ENCODE peak calls at places on chromosomes 12 and 14, in ten cellular contexts. One of them, this sample, is unnamed.

GRCh38 chr14:76929927-76930326 is 98.6 kb downstream of the IRF2BPL start:
- DNase-seq in LHCN-M2: no peak
- DNase-seq in uterus: no peak
- DNase-seq in activated T-cell treated with anti-CD3 and anti-CD28 coated beads, Interleukin-2, amount 50 U/mL, for 24 hours: peak
- DNase-seq in esophagus squamous epithelium: no peak
- DNase-seq in RKO: no peak
- DNase-seq in nucleus accumbens: no peak
- DNase-seq in ACHN: no peak
- DNase-seq in BJ: no peak
- DNase-seq in neural crest cell: no peak
- DNase-seq in this sample: peak

GRCh38 chr12:104703372-104703771 is 246.6 kb downstream of the CHST11 start:
- DNase-seq in LHCN-M2: no peak
- DNase-seq in uterus: no peak
- DNase-seq in activated T-cell treated with anti-CD3 and anti-CD28 coated beads, Interleukin-2, amount 50 U/mL, for 24 hours: no peak
- DNase-seq in esophagus squamous epithelium: no peak
- DNase-seq in RKO: no peak
- DNase-seq in nucleus accumbens: no peak
- DNase-seq in ACHN: no peak
- DNase-seq in BJ: no peak
- DNase-seq in neural crest cell: no peak
- DNase-seq in this sample: no peak

GRCh38 chr14:92914087-92914656 is 8.8 kb upstream of the CHGA start:
- DNase-seq in LHCN-M2: peak
- DNase-seq in uterus: no peak
- DNase-seq in activated T-cell treated with anti-CD3 and anti-CD28 coated beads, Interleukin-2, amount 50 U/mL, for 24 hours: peak
- DNase-seq in esophagus squamous epithelium: no peak
- DNase-seq in RKO: peak
- DNase-seq in nucleus accumbens: no peak
- DNase-seq in ACHN: peak
- DNase-seq in BJ: no peak
- DNase-seq in neural crest cell: peak
- DNase-seq in this sample: no peak

GRCh38 chr12:117208206-117208605 is 17.9 kb upstream of the FBXO21 start:
- DNase-seq in LHCN-M2: no peak
- DNase-seq in uterus: no peak
- DNase-seq in activated T-cell treated with anti-CD3 and anti-CD28 coated beads, Interleukin-2, amount 50 U/mL, for 24 hours: no peak
- DNase-seq in esophagus squamous epithelium: no peak
- DNase-seq in RKO: no peak
- DNase-seq in nucleus accumbens: no peak
- DNase-seq in ACHN: no peak
- DNase-seq in BJ: no peak
- DNase-seq in neural crest cell: no peak
- DNase-seq in this sample: no peak

GRCh38 chr12:6684609-6685008 is 4.6 kb downstream of the ZNF384 start:
- DNase-seq in LHCN-M2: peak
- DNase-seq in uterus: no peak
- DNase-seq in activated T-cell treated with anti-CD3 and anti-CD28 coated beads, Interleukin-2, amount 50 U/mL, for 24 hours: no peak
- DNase-seq in esophagus squamous epithelium: no peak
- DNase-seq in RKO: peak
- DNase-seq in nucleus accumbens: no peak
- DNase-seq in ACHN: peak
- DNase-seq in BJ: no peak
- DNase-seq in neural crest cell: peak
- DNase-seq in this sample: no peak

GRCh38 chr12:80170915-80171314 is 71.6 kb downstream of the OTOGL start:
- DNase-seq in LHCN-M2: peak
- DNase-seq in uterus: no peak
- DNase-seq in activated T-cell treated with anti-CD3 and anti-CD28 coated beads, Interleukin-2, amount 50 U/mL, for 24 hours: no peak
- DNase-seq in esophagus squamous epithelium: no peak
- DNase-seq in RKO: no peak
- DNase-seq in nucleus accumbens: no peak
- DNase-seq in ACHN: no peak
- DNase-seq in BJ: no peak
- DNase-seq in neural crest cell: no peak
- DNase-seq in this sample: no peak

GRCh38 chr14:28754209-28754985 is 12.2 kb upstream of the FOXG1 start:
- DNase-seq in LHCN-M2: peak
- DNase-seq in uterus: no peak
- DNase-seq in activated T-cell treated with anti-CD3 and anti-CD28 coated beads, Interleukin-2, amount 50 U/mL, for 24 hours: no peak
- DNase-seq in esophagus squamous epithelium: no peak
- DNase-seq in RKO: peak
- DNase-seq in nucleus accumbens: peak
- DNase-seq in ACHN: peak
- DNase-seq in BJ: no peak
- DNase-seq in neural crest cell: no peak
- DNase-seq in this sample: no peak

GRCh38 chr12:78088391-78088832 is 257.7 kb downstream of the NAV3 start:
- DNase-seq in LHCN-M2: peak
- DNase-seq in uterus: no peak
- DNase-seq in activated T-cell treated with anti-CD3 and anti-CD28 coated beads, Interleukin-2, amount 50 U/mL, for 24 hours: no peak
- DNase-seq in esophagus squamous epithelium: no peak
- DNase-seq in RKO: no peak
- DNase-seq in nucleus accumbens: no peak
- DNase-seq in ACHN: peak
- DNase-seq in BJ: no peak
- DNase-seq in neural crest cell: no peak
- DNase-seq in this sample: no peak

GRCh38 chr14:68232643-68233055 is 413.1 kb downstream of the RAD51B start:
- DNase-seq in LHCN-M2: peak
- DNase-seq in uterus: peak
- DNase-seq in activated T-cell treated with anti-CD3 and anti-CD28 coated beads, Interleukin-2, amount 50 U/mL, for 24 hours: no peak
- DNase-seq in esophagus squamous epithelium: no peak
- DNase-seq in RKO: peak
- DNase-seq in nucleus accumbens: no peak
- DNase-seq in ACHN: peak
- DNase-seq in BJ: peak
- DNase-seq in neural crest cell: no peak
- DNase-seq in this sample: no peak

GRCh38 chr12:112837629-112838191 is 46.2 kb downstream of the RPH3A start:
- DNase-seq in LHCN-M2: peak
- DNase-seq in uterus: no peak
- DNase-seq in activated T-cell treated with anti-CD3 and anti-CD28 coated beads, Interleukin-2, amount 50 U/mL, for 24 hours: no peak
- DNase-seq in esophagus squamous epithelium: no peak
- DNase-seq in RKO: peak
- DNase-seq in nucleus accumbens: no peak
- DNase-seq in ACHN: peak
- DNase-seq in BJ: no peak
- DNase-seq in neural crest cell: no peak
- DNase-seq in this sample: no peak

GRCh38 chr12:113727651-113728061 is 238.5 kb downstream of the RBM19 start:
- DNase-seq in LHCN-M2: peak
- DNase-seq in uterus: no peak
- DNase-seq in activated T-cell treated with anti-CD3 and anti-CD28 coated beads, Interleukin-2, amount 50 U/mL, for 24 hours: no peak
- DNase-seq in esophagus squamous epithelium: no peak
- DNase-seq in RKO: peak
- DNase-seq in nucleus accumbens: no peak
- DNase-seq in ACHN: no peak
- DNase-seq in BJ: peak
- DNase-seq in neural crest cell: no peak
- DNase-seq in this sample: no peak

GRCh38 chr12:1796515-1797010 is 23.8 kb upstream of the LRTM2 start:
- DNase-seq in LHCN-M2: no peak
- DNase-seq in uterus: peak
- DNase-seq in activated T-cell treated with anti-CD3 and anti-CD28 coated beads, Interleukin-2, amount 50 U/mL, for 24 hours: no peak
- DNase-seq in esophagus squamous epithelium: no peak
- DNase-seq in RKO: no peak
- DNase-seq in nucleus accumbens: no peak
- DNase-seq in ACHN: no peak
- DNase-seq in BJ: no peak
- DNase-seq in neural crest cell: no peak
- DNase-seq in this sample: peak

GRCh38 chr12:113250045-113250444 is 28.8 kb downstream of the TPCN1 start:
- DNase-seq in LHCN-M2: no peak
- DNase-seq in uterus: no peak
- DNase-seq in activated T-cell treated with anti-CD3 and anti-CD28 coated beads, Interleukin-2, amount 50 U/mL, for 24 hours: no peak
- DNase-seq in esophagus squamous epithelium: no peak
- DNase-seq in RKO: no peak
- DNase-seq in nucleus accumbens: no peak
- DNase-seq in ACHN: no peak
- DNase-seq in BJ: no peak
- DNase-seq in neural crest cell: no peak
- DNase-seq in this sample: no peak

GRCh38 chr14:90576981-90577660 is 180.3 kb downstream of the CALM1 start:
- DNase-seq in LHCN-M2: no peak
- DNase-seq in uterus: no peak
- DNase-seq in activated T-cell treated with anti-CD3 and anti-CD28 coated beads, Interleukin-2, amount 50 U/mL, for 24 hours: no peak
- DNase-seq in esophagus squamous epithelium: no peak
- DNase-seq in RKO: no peak
- DNase-seq in nucleus accumbens: no peak
- DNase-seq in ACHN: no peak
- DNase-seq in BJ: no peak
- DNase-seq in neural crest cell: no peak
- DNase-seq in this sample: no peak

GRCh38 chr12:101928556-101928955 is 51.2 kb downstream of the DRAM1 start:
- DNase-seq in LHCN-M2: peak
- DNase-seq in uterus: no peak
- DNase-seq in activated T-cell treated with anti-CD3 and anti-CD28 coated beads, Interleukin-2, amount 50 U/mL, for 24 hours: no peak
- DNase-seq in esophagus squamous epithelium: no peak
- DNase-seq in RKO: no peak
- DNase-seq in nucleus accumbens: no peak
- DNase-seq in ACHN: no peak
- DNase-seq in BJ: no peak
- DNase-seq in neural crest cell: no peak
- DNase-seq in this sample: no peak

GRCh38 chr12:42373669-42374068 is 47.7 kb downstream of the PPHLN1 start:
- DNase-seq in LHCN-M2: no peak
- DNase-seq in uterus: no peak
- DNase-seq in activated T-cell treated with anti-CD3 and anti-CD28 coated beads, Interleukin-2, amount 50 U/mL, for 24 hours: no peak
- DNase-seq in esophagus squamous epithelium: no peak
- DNase-seq in RKO: no peak
- DNase-seq in nucleus accumbens: no peak
- DNase-seq in ACHN: no peak
- DNase-seq in BJ: no peak
- DNase-seq in neural crest cell: no peak
- DNase-seq in this sample: no peak

GRCh38 chr14:27015046-27015445 is 417.2 kb upstream of the NOVA1 start:
- DNase-seq in LHCN-M2: no peak
- DNase-seq in uterus: no peak
- DNase-seq in activated T-cell treated with anti-CD3 and anti-CD28 coated beads, Interleukin-2, amount 50 U/mL, for 24 hours: no peak
- DNase-seq in esophagus squamous epithelium: no peak
- DNase-seq in RKO: no peak
- DNase-seq in nucleus accumbens: no peak
- DNase-seq in ACHN: no peak
- DNase-seq in BJ: no peak
- DNase-seq in neural crest cell: no peak
- DNase-seq in this sample: no peak

GRCh38 chr12:14995583-14996425 is 23.0 kb downstream of the PDE6H start:
- DNase-seq in LHCN-M2: peak
- DNase-seq in uterus: no peak
- DNase-seq in activated T-cell treated with anti-CD3 and anti-CD28 coated beads, Interleukin-2, amount 50 U/mL, for 24 hours: no peak
- DNase-seq in esophagus squamous epithelium: no peak
- DNase-seq in RKO: peak
- DNase-seq in nucleus accumbens: no peak
- DNase-seq in ACHN: peak
- DNase-seq in BJ: peak
- DNase-seq in neural crest cell: no peak
- DNase-seq in this sample: no peak

GRCh38 chr12:92128612-92129011 is 17.0 kb downstream of the BTG1 start:
- DNase-seq in LHCN-M2: no peak
- DNase-seq in uterus: no peak
- DNase-seq in activated T-cell treated with anti-CD3 and anti-CD28 coated beads, Interleukin-2, amount 50 U/mL, for 24 hours: no peak
- DNase-seq in esophagus squamous epithelium: no peak
- DNase-seq in RKO: no peak
- DNase-seq in nucleus accumbens: no peak
- DNase-seq in ACHN: no peak
- DNase-seq in BJ: no peak
- DNase-seq in neural crest cell: no peak
- DNase-seq in this sample: no peak

GRCh38 chr12:105814283-105814682 is 324.5 kb downstream of the NUAK1 start:
- DNase-seq in LHCN-M2: no peak
- DNase-seq in uterus: no peak
- DNase-seq in activated T-cell treated with anti-CD3 and anti-CD28 coated beads, Interleukin-2, amount 50 U/mL, for 24 hours: no peak
- DNase-seq in esophagus squamous epithelium: no peak
- DNase-seq in RKO: no peak
- DNase-seq in nucleus accumbens: no peak
- DNase-seq in ACHN: no peak
- DNase-seq in BJ: no peak
- DNase-seq in neural crest cell: no peak
- DNase-seq in this sample: no peak

GRCh38 chr14:93725993-93726392 is 62.3 kb downstream of the PRIMA1 start:
- DNase-seq in LHCN-M2: no peak
- DNase-seq in uterus: no peak
- DNase-seq in activated T-cell treated with anti-CD3 and anti-CD28 coated beads, Interleukin-2, amount 50 U/mL, for 24 hours: no peak
- DNase-seq in esophagus squamous epithelium: no peak
- DNase-seq in RKO: no peak
- DNase-seq in nucleus accumbens: no peak
- DNase-seq in ACHN: no peak
- DNase-seq in BJ: no peak
- DNase-seq in neural crest cell: no peak
- DNase-seq in this sample: no peak

GRCh38 chr12:66049538-66050282 is 80.8 kb downstream of the LLPH start:
- DNase-seq in LHCN-M2: no peak
- DNase-seq in uterus: no peak
- DNase-seq in activated T-cell treated with anti-CD3 and anti-CD28 coated beads, Interleukin-2, amount 50 U/mL, for 24 hours: no peak
- DNase-seq in esophagus squamous epithelium: no peak
- DNase-seq in RKO: no peak
- DNase-seq in nucleus accumbens: no peak
- DNase-seq in ACHN: no peak
- DNase-seq in BJ: no peak
- DNase-seq in neural crest cell: no peak
- DNase-seq in this sample: no peak

GRCh38 chr12:125356111-125356510 is 290.9 kb downstream of the AACS start:
- DNase-seq in LHCN-M2: no peak
- DNase-seq in uterus: no peak
- DNase-seq in activated T-cell treated with anti-CD3 and anti-CD28 coated beads, Interleukin-2, amount 50 U/mL, for 24 hours: no peak
- DNase-seq in esophagus squamous epithelium: no peak
- DNase-seq in RKO: no peak
- DNase-seq in nucleus accumbens: no peak
- DNase-seq in ACHN: no peak
- DNase-seq in BJ: no peak
- DNase-seq in neural crest cell: no peak
- DNase-seq in this sample: no peak

GRCh38 chr12:65294863-65295262 is 16.4 kb downstream of the MSRB3 start:
- DNase-seq in LHCN-M2: peak
- DNase-seq in uterus: no peak
- DNase-seq in activated T-cell treated with anti-CD3 and anti-CD28 coated beads, Interleukin-2, amount 50 U/mL, for 24 hours: no peak
- DNase-seq in esophagus squamous epithelium: no peak
- DNase-seq in RKO: no peak
- DNase-seq in nucleus accumbens: no peak
- DNase-seq in ACHN: no peak
- DNase-seq in BJ: no peak
- DNase-seq in neural crest cell: no peak
- DNase-seq in this sample: no peak

GRCh38 chr14:32709072-32709471 is 229.6 kb upstream of the NPAS3 start:
- DNase-seq in LHCN-M2: peak
- DNase-seq in uterus: peak
- DNase-seq in activated T-cell treated with anti-CD3 and anti-CD28 coated beads, Interleukin-2, amount 50 U/mL, for 24 hours: no peak
- DNase-seq in esophagus squamous epithelium: no peak
- DNase-seq in RKO: peak
- DNase-seq in nucleus accumbens: no peak
- DNase-seq in ACHN: peak
- DNase-seq in BJ: peak
- DNase-seq in neural crest cell: no peak
- DNase-seq in this sample: no peak

GRCh38 chr12:10189653-10190052 is 10.8 kb downstream of the TMEM52B start:
- DNase-seq in LHCN-M2: no peak
- DNase-seq in uterus: peak
- DNase-seq in activated T-cell treated with anti-CD3 and anti-CD28 coated beads, Interleukin-2, amount 50 U/mL, for 24 hours: no peak
- DNase-seq in esophagus squamous epithelium: no peak
- DNase-seq in RKO: no peak
- DNase-seq in nucleus accumbens: no peak
- DNase-seq in ACHN: no peak
- DNase-seq in BJ: no peak
- DNase-seq in neural crest cell: no peak
- DNase-seq in this sample: peak

GRCh38 chr12:123996581-123996980 is 23.6 kb downstream of the ZNF664 start:
- DNase-seq in LHCN-M2: no peak
- DNase-seq in uterus: no peak
- DNase-seq in activated T-cell treated with anti-CD3 and anti-CD28 coated beads, Interleukin-2, amount 50 U/mL, for 24 hours: no peak
- DNase-seq in esophagus squamous epithelium: no peak
- DNase-seq in RKO: no peak
- DNase-seq in nucleus accumbens: peak
- DNase-seq in ACHN: no peak
- DNase-seq in BJ: no peak
- DNase-seq in neural crest cell: peak
- DNase-seq in this sample: no peak

GRCh38 chr12:18907793-18908580 is 170.1 kb downstream of the CAPZA3 start:
- DNase-seq in LHCN-M2: no peak
- DNase-seq in uterus: no peak
- DNase-seq in activated T-cell treated with anti-CD3 and anti-CD28 coated beads, Interleukin-2, amount 50 U/mL, for 24 hours: no peak
- DNase-seq in esophagus squamous epithelium: no peak
- DNase-seq in RKO: no peak
- DNase-seq in nucleus accumbens: no peak
- DNase-seq in ACHN: no peak
- DNase-seq in BJ: no peak
- DNase-seq in neural crest cell: no peak
- DNase-seq in this sample: peak